ENCODE peak calls at places on chromosomes 13 and 19, in five cellular contexts. U is ascending aorta, R is ovary, O is astrocyte, N is breast epithelium. J is an unnamed sample.

GRCh38 chr13:33744589-33745369 is 73.2 kb upstream of the RFC3 start:
- DNase-seq in U (no peak), R (peak; percentile 23), O (peak; percentile 17), N (no peak), J (no peak)

GRCh38 chr13:98651716-98652115 is 74.8 kb upstream of the STK24 start:
- DNase-seq in U (no peak), R (no peak), O (no peak), N (no peak), J (no peak)

GRCh38 chr13:73060251-73061160 is 1.7 kb downstream of the KLF5 start:
- DNase-seq in U (no peak), R (peak; percentile 34), O (peak; percentile 82), N (no peak), J (peak; percentile 2)

GRCh38 chr19:14432817-14433453 is at the start of gene PKN1:
- DNase-seq in U (no peak), R (peak; percentile 79), O (no peak), N (no peak), J (peak; percentile 22)

GRCh38 chr13:42063105-42063504 is 14.7 kb downstream of the DGKH start:
- DNase-seq in U (no peak), R (no peak), O (no peak), N (no peak), J (no peak)

GRCh38 chr13:61880576-61881283 is 465.1 kb upstream of the PCDH20 start:
- DNase-seq in U (no peak), R (no peak), O (no peak), N (no peak), J (no peak)

GRCh38 chr13:73765651-73766384 is 368.4 kb downstream of the KLF12 start:
- DNase-seq in U (peak; percentile 33), R (peak; percentile 90), O (peak; percentile 79), N (peak; percentile 57), J (peak; percentile 93)

GRCh38 chr19:56955637-56956216 is 115.2 kb upstream of the PEG3 start:
- DNase-seq in U (no peak), R (no peak), O (no peak), N (no peak), J (no peak)

GRCh38 chr19:32976223-32976805 is 4.3 kb downstream of the FAAP24 start:
- DNase-seq in U (no peak), R (peak; percentile 66), O (peak; percentile 27), N (peak; percentile 79), J (peak; percentile 62)

GRCh38 chr19:55636723-55637122 is 4.1 kb upstream of the ZNF580 start:
- DNase-seq in U (no peak), R (no peak), O (no peak), N (no peak), J (no peak)

GRCh38 chr13:101265934-101266333 is 150.4 kb downstream of the NALCN start:
- DNase-seq in U (no peak), R (no peak), O (no peak), N (no peak), J (no peak)

GRCh38 chr13:112350300-112350699 is 25.9 kb upstream of the SPACA7 start:
- DNase-seq in U (no peak), R (no peak), O (no peak), N (no peak), J (no peak)

GRCh38 chr19:45767410-45767880 is 1.6 kb downstream of the SIX5 start:
- DNase-seq in U (no peak), R (peak; percentile 88), O (peak; percentile 81), N (peak; percentile 84), J (no peak)

GRCh38 chr19:5050016-5050656 is 81.2 kb downstream of the KDM4B start:
- DNase-seq in U (no peak), R (no peak), O (no peak), N (no peak), J (no peak)

GRCh38 chr13:94656766-94657165 is 55.1 kb downstream of the GPR180 start:
- DNase-seq in U (no peak), R (no peak), O (peak; percentile 95), N (no peak), J (no peak)

GRCh38 chr19:49801966-49802661 is 11.0 kb downstream of the FUZ start:
- DNase-seq in U (peak; percentile 32), R (peak; percentile 94), O (peak; percentile 73), N (peak; percentile 88), J (no peak)

GRCh38 chr13:111153977-111154332 is 38.8 kb downstream of the ARHGEF7 start:
- DNase-seq in U (no peak), R (no peak), O (no peak), N (no peak), J (no peak)

GRCh38 chr19:45817725-45818301 is 2.7 kb upstream of the RSPH6A start:
- DNase-seq in U (no peak), R (no peak), O (no peak), N (peak; percentile 81), J (no peak)

GRCh38 chr13:113759525-113760137 is 605 bp downstream of the TMEM255B start:
- DNase-seq in U (no peak), R (peak; percentile 48), O (no peak), N (no peak), J (no peak)

GRCh38 chr13:23674795-23675640 is 104.8 kb downstream of the TNFRSF19 start:
- DNase-seq in U (no peak), R (no peak), O (peak; percentile 90), N (no peak), J (no peak)

GRCh38 chr19:45558399-45558878 is 26.2 kb downstream of the OPA3 start:
- DNase-seq in U (no peak), R (no peak), O (no peak), N (no peak), J (peak; percentile 77)

GRCh38 chr13:111042661-111043226 is 72.4 kb upstream of the ARHGEF7 start:
- DNase-seq in U (no peak), R (no peak), O (no peak), N (no peak), J (no peak)

GRCh38 chr19:51158474-51159129 is 16.5 kb downstream of the SIGLEC7 start:
- DNase-seq in U (no peak), R (no peak), O (no peak), N (no peak), J (peak; percentile 54)

GRCh38 chr13:106129273-106129672 is 406.2 kb downstream of the EFNB2 start:
- DNase-seq in U (no peak), R (no peak), O (no peak), N (no peak), J (no peak)

GRCh38 chr13:30125422-30126073 is 181.8 kb downstream of the KATNAL1 start:
- DNase-seq in U (no peak), R (no peak), O (peak; percentile 93), N (no peak), J (no peak)

GRCh38 chr19:47663435-47663910 is 49.7 kb upstream of the EHD2 start:
- DNase-seq in U (no peak), R (no peak), O (peak; percentile 99), N (no peak), J (no peak)

GRCh38 chr13:84917252-84917878 is 881.9 kb downstream of the SLITRK6 start:
- DNase-seq in U (no peak), R (no peak), O (peak; percentile 19), N (no peak), J (no peak)

GRCh38 chr19:19627716-19628498 is at the start of gene LPAR2:
- DNase-seq in U (no peak), R (peak; percentile 66), O (no peak), N (peak; percentile 66), J (peak; percentile 84)

GRCh38 chr19:44142014-44142523 is 715 bp downstream of the ZNF234 start:
- DNase-seq in U (no peak), R (peak; percentile 20), O (peak; percentile 26), N (no peak), J (no peak)

DNA sequence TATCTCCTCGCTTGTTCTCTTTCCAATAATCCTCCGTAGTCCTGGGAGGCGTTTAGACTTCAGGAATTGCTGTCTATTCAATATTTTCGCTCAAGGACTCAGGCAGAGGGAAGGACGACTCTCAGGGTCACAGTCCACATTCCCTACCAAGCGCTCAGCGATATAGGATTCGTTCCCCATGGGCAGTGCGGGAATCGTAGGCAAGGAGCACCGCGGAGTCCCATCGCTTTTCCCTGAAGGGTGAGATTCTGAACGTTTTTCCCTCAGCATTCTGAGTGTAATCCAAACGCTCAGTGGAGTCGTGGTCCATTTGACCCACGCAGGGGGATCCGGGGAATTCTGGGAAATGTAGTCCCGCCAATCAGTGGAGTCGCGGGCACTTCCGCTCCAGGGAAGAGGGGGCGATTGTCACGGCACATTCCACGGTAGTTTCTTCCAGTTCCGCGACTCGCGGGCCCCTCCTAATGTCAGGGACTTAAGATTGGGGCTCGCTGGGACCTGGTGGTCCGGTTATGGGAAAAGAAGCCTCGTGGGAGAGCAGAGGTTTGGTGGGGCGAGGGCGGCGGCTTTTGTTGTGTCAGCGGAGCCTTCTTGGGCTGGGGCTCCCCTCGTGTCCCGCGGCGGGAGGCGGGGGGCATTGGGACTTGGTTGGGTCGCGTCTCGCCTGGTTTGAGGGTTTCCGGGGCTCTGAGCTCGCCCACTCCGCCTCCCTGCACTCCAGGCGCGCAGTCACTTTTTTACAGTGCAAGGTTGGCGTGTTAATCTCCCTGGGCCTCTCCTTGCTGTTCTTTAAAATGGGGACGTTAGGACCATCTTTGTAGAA is at the start of gene ZNF234:
- DNase-seq in U (peak; percentile 35), R (peak; percentile 78), O (peak; percentile 71), N (peak; percentile 65), J (peak; percentile 58)
- H3K27ac ChIP-seq in U (peak within 1 kb of the TSS; percentile 80), R (peak within 1 kb of the TSS; percentile 22), O (peak within 1 kb of the TSS; percentile 63), N (peak within 1 kb of the TSS; percentile 88), J (peak within 1 kb of the TSS; percentile 48)

DNA sequence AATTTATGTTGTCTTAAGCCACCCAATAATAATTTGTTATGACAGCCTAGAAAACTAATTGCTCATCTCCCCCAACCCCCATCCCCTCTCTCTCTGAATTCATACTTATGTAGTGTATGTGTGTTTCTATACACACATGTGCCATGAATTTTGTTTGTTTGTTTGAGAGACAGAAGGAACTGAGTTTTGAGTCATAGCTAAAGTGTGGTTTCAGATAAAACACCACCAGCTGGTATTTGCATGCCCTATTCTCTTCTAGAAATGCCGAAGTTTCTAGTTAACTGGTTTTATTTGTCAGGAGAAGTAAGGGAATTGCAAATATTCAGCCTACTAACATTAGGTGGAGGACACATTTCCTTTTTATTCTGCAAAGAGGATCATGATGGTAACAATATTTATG is 17.4 kb upstream of the LILRA2 start:
- DNase-seq in U (no peak), R (no peak), O (no peak), N (no peak), J (no peak)
- H3K9me3 ChIP-seq in U (no peaks in the 10 kb centered on the region), R (no peaks in the 10 kb centered on the region), O (peaks cover 13% of the 10 kb centered on the region), N (no peaks in the 10 kb centered on the region), J (no peaks in the 10 kb centered on the region)

DNA sequence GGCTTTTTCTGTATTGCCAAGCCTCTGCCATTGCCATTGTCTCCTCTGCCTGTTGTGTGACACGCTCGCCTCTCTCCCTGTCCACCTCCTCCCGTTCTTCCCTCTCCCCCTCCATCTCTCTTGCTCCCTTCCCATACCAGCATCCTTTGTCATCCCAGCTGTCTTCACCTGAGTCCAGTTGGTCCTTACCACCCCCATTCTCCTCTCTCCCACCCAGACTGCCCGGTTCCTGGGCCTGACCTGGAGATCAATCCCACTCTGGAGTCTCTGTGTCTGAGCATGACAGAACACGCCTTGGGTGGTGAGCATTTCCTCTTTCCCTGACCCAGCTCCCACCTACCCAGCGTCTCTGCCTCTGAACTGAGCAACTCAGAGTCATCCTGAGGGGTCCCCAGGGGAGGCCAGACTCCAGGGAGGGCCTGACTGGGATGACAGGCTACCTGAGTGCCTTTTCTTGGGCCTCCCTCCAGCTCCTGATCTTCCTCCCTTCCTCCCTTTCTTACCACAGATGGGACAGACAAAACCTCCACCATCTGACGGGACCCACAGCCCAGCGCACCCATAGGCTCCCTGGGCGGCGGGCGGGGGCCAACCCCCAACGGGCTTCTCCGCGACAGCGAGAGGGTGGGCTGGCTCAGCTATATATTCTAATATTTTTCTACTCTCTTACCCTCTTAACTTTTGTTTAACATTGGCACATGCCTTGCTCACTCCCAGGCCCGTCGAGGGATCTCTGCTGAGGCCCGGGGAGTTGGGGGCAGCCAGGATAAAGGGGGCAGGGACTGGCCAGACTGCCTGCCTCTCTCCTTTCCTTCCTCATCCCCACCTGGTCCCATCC is 7.7 kb downstream of the PAF1 start:
- DNase-seq in U (no peak), R (no peak), O (no peak), N (no peak), J (no peak)
- H3K27ac ChIP-seq in U (no peak overlapping the region), R (no peak overlapping the region), O (no peak overlapping the region), N (no peak overlapping the region), J (no peak overlapping the region)

GRCh38 chr19:27671876-27672275 is 1541.1 kb downstream of the UQCRFS1 start:
- DNase-seq in U (no peak), R (no peak), O (no peak), N (no peak), J (no peak)
- H3K9me3 ChIP-seq in U (no peaks in the 10 kb centered on the region), R (no peaks in the 10 kb centered on the region), O (no peaks in the 10 kb centered on the region), N (peaks cover 56% of the 10 kb centered on the region), J (no peaks in the 10 kb centered on the region)

J was measured in CD4-positive, alpha-beta memory T cell.